ENCODE peak calls at places on chromosomes 2 and 18, in eight cellular contexts. One of them, this sample, is unnamed. For H3K9me3, the result is how much of the 10 kb centered on the place peaks cover.

GRCh38 chr18:79961527-79962291 is 2.7 kb upstream of the HSBP1L1 start:
- DNase-seq in fibroblast of lung: no peak
- DNase-seq in astrocyte: peak
- DNase-seq in hepatocyte: no peak
- DNase-seq in GM23248: peak
- DNase-seq in HepG2: peak
- DNase-seq in PC-9: no peak
- DNase-seq in HCT116: no peak
- DNase-seq in this sample: no peak

GRCh38 chr2:18521084-18521483 is 39.4 kb downstream of the RDH14 start:
- DNase-seq in HCT116: no peak
- DNase-seq in fibroblast of lung: no peak
- DNase-seq in HepG2: no peak
- DNase-seq in astrocyte: no peak
- DNase-seq in PC-9: no peak
- DNase-seq in GM23248: no peak
- DNase-seq in hepatocyte: no peak
- DNase-seq in this sample: no peak

GRCh38 chr2:235162544-235163197 is 210.9 kb downstream of the SH3BP4 start:
- DNase-seq in astrocyte: no peak
- DNase-seq in PC-9: peak
- DNase-seq in HepG2: no peak
- DNase-seq in fibroblast of lung: peak
- DNase-seq in hepatocyte: no peak
- DNase-seq in HCT116: no peak
- DNase-seq in GM23248: peak
- DNase-seq in this sample: no peak

GRCh38 chr2:188227713-188228112 is 64.0 kb upstream of the GULP1 start:
- DNase-seq in HCT116: no peak
- DNase-seq in fibroblast of lung: no peak
- DNase-seq in hepatocyte: no peak
- DNase-seq in HepG2: no peak
- DNase-seq in PC-9: no peak
- DNase-seq in astrocyte: no peak
- DNase-seq in GM23248: no peak
- DNase-seq in this sample: no peak

GRCh38 chr2:203648273-203648672 is 58.2 kb upstream of the CD28 start:
- DNase-seq in GM23248: peak
- DNase-seq in hepatocyte: peak
- DNase-seq in HCT116: no peak
- DNase-seq in PC-9: peak
- DNase-seq in fibroblast of lung: peak
- DNase-seq in astrocyte: no peak
- DNase-seq in HepG2: peak
- DNase-seq in this sample: no peak

GRCh38 chr18:5966514-5966913 is 71.2 kb upstream of the TMEM200C start:
- DNase-seq in GM23248: peak
- DNase-seq in hepatocyte: peak
- DNase-seq in PC-9: no peak
- DNase-seq in astrocyte: no peak
- DNase-seq in HCT116: no peak
- DNase-seq in fibroblast of lung: no peak
- DNase-seq in HepG2: no peak
- DNase-seq in this sample: no peak

GRCh38 chr2:24082787-24083566 is 1.7 kb downstream of the TP53I3 start:
- DNase-seq in PC-9: no peak
- DNase-seq in HCT116: no peak
- DNase-seq in fibroblast of lung: no peak
- DNase-seq in GM23248: peak
- DNase-seq in astrocyte: no peak
- DNase-seq in HepG2: no peak
- DNase-seq in hepatocyte: no peak
- DNase-seq in this sample: no peak

GRCh38 chr2:112321375-112322320 is 46.3 kb downstream of the ZC3H6 start:
- DNase-seq in astrocyte: peak
- DNase-seq in fibroblast of lung: no peak
- DNase-seq in HepG2: no peak
- DNase-seq in PC-9: no peak
- DNase-seq in GM23248: peak
- DNase-seq in hepatocyte: no peak
- DNase-seq in HCT116: no peak
- DNase-seq in this sample: no peak

GRCh38 chr2:113166187-113166645 is 7.6 kb upstream of the PSD4 start:
- DNase-seq in astrocyte: no peak
- DNase-seq in HepG2: peak
- DNase-seq in HCT116: no peak
- DNase-seq in fibroblast of lung: no peak
- DNase-seq in GM23248: no peak
- DNase-seq in PC-9: no peak
- DNase-seq in hepatocyte: no peak
- DNase-seq in this sample: no peak

GRCh38 chr2:84849271-84849952 is 31.5 kb downstream of the TRABD2A start:
- DNase-seq in hepatocyte: no peak
- DNase-seq in HepG2: no peak
- DNase-seq in HCT116: no peak
- DNase-seq in PC-9: no peak
- DNase-seq in astrocyte: no peak
- DNase-seq in fibroblast of lung: peak
- DNase-seq in GM23248: peak
- DNase-seq in this sample: no peak

GRCh38 chr2:112314856-112315255 is 39.5 kb downstream of the ZC3H6 start:
- DNase-seq in astrocyte: no peak
- DNase-seq in fibroblast of lung: peak
- DNase-seq in HepG2: peak
- DNase-seq in hepatocyte: no peak
- DNase-seq in HCT116: no peak
- DNase-seq in PC-9: peak
- DNase-seq in GM23248: no peak
- DNase-seq in this sample: no peak

GRCh38 chr2:236993-237539 is 26.8 kb downstream of the SH3YL1 start:
- DNase-seq in HCT116: no peak
- DNase-seq in astrocyte: no peak
- DNase-seq in hepatocyte: no peak
- DNase-seq in fibroblast of lung: no peak
- DNase-seq in HepG2: no peak
- DNase-seq in PC-9: no peak
- DNase-seq in GM23248: no peak
- DNase-seq in this sample: no peak

GRCh38 chr2:105082107-105082506 is 44.2 kb downstream of the MRPS9 start:
- DNase-seq in hepatocyte: no peak
- DNase-seq in HCT116: no peak
- DNase-seq in GM23248: no peak
- DNase-seq in PC-9: no peak
- DNase-seq in astrocyte: no peak
- DNase-seq in fibroblast of lung: peak
- DNase-seq in HepG2: no peak
- DNase-seq in this sample: no peak

GRCh38 chr2:112634153-112634873 is 11.4 kb upstream of the SLC20A1 start:
- DNase-seq in HepG2: no peak
- DNase-seq in PC-9: no peak
- DNase-seq in GM23248: no peak
- DNase-seq in astrocyte: no peak
- DNase-seq in hepatocyte: peak
- DNase-seq in HCT116: no peak
- DNase-seq in fibroblast of lung: no peak
- DNase-seq in this sample: no peak

GRCh38 chr2:46503686-46504085 is 24.3 kb downstream of the TMEM247 start:
- DNase-seq in HepG2: no peak
- DNase-seq in fibroblast of lung: no peak
- DNase-seq in PC-9: no peak
- DNase-seq in astrocyte: no peak
- DNase-seq in GM23248: no peak
- DNase-seq in HCT116: no peak
- DNase-seq in hepatocyte: no peak
- DNase-seq in this sample: no peak

GRCh38 chr2:73292316-73292905 is 937 bp downstream of the EGR4 start:
- DNase-seq in hepatocyte: no peak
- DNase-seq in PC-9: no peak
- DNase-seq in GM23248: no peak
- DNase-seq in HepG2: no peak
- DNase-seq in HCT116: no peak
- DNase-seq in astrocyte: no peak
- DNase-seq in fibroblast of lung: no peak
- DNase-seq in this sample: no peak

DNA sequence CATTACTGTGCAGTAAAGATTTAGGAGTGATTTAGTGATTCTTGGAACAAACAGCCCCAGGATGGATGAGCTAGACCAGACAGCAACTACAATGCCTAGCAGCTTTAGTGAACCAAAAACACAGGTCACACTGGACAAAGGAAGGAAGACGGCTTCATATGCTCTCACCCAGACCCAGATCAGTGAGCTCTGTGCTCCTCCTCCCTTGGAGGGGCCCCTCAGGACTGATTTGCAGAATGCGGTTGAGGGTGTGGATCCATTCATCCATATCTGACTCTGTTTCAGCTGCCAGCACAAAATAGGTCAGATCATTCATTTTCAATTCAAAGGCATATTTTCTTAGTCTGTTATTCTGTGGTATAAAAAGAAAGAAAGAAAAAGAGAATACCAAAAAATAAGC is 159.7 kb upstream of the CCDC195 start:
- DNase-seq in hepatocyte: no peak
- DNase-seq in GM23248: no peak
- DNase-seq in astrocyte: no peak
- DNase-seq in HepG2: no peak
- DNase-seq in PC-9: no peak
- DNase-seq in HCT116: no peak
- DNase-seq in fibroblast of lung: no peak
- DNase-seq in this sample: no peak
- TF ChIP-seq EZH2 in hepatocyte: no peak
- TF ChIP-seq EZH2 in GM23248: no peak
- TF ChIP-seq EZH2 in astrocyte: no peak
- TF ChIP-seq EZH2 in HepG2: no peak
- TF ChIP-seq EZH2 in PC-9: no peak
- TF ChIP-seq EZH2 in HCT116: no peak
- TF ChIP-seq EZH2 in fibroblast of lung: no peak
- TF ChIP-seq EZH2 in this sample: no peak

GRCh38 chr2:196131384-196131861 is 40.0 kb downstream of the STK17B start:
- DNase-seq in fibroblast of lung: peak
- DNase-seq in HepG2: peak
- DNase-seq in HCT116: peak
- DNase-seq in hepatocyte: peak
- DNase-seq in astrocyte: no peak
- DNase-seq in PC-9: peak
- DNase-seq in GM23248: peak
- DNase-seq in this sample: peak
- H3K9me3 ChIP-seq in fibroblast of lung: under half
- H3K9me3 ChIP-seq in HepG2: under half
- H3K9me3 ChIP-seq in HCT116: under half
- H3K9me3 ChIP-seq in hepatocyte: under half
- H3K9me3 ChIP-seq in astrocyte: under half
- H3K9me3 ChIP-seq in PC-9: under half
- H3K9me3 ChIP-seq in GM23248: under half
- H3K9me3 ChIP-seq in this sample: under half

GRCh38 chr18:61894751-61895524 is 2.1 kb upstream of the RNF152 start:
- DNase-seq in fibroblast of lung: no peak
- DNase-seq in HCT116: no peak
- DNase-seq in HepG2: no peak
- DNase-seq in GM23248: peak
- DNase-seq in hepatocyte: no peak
- DNase-seq in PC-9: no peak
- DNase-seq in astrocyte: no peak
- DNase-seq in this sample: no peak

GRCh38 chr18:61896118-61896517 is 3.3 kb upstream of the RNF152 start:
- DNase-seq in hepatocyte: no peak
- DNase-seq in astrocyte: no peak
- DNase-seq in PC-9: no peak
- DNase-seq in fibroblast of lung: no peak
- DNase-seq in HepG2: no peak
- DNase-seq in HCT116: no peak
- DNase-seq in GM23248: no peak
- DNase-seq in this sample: no peak

GRCh38 chr18:61893304-61893970 is 630 bp upstream of the RNF152 start:
- DNase-seq in PC-9: no peak
- DNase-seq in fibroblast of lung: peak
- DNase-seq in GM23248: peak
- DNase-seq in astrocyte: no peak
- DNase-seq in HepG2: no peak
- DNase-seq in HCT116: no peak
- DNase-seq in hepatocyte: peak
- DNase-seq in this sample: peak

GRCh38 chr18:61892683-61893303 is at the start of gene RNF152:
- DNase-seq in hepatocyte: peak
- DNase-seq in GM23248: peak
- DNase-seq in fibroblast of lung: peak
- DNase-seq in astrocyte: no peak
- DNase-seq in HCT116: no peak
- DNase-seq in HepG2: no peak
- DNase-seq in PC-9: no peak
- DNase-seq in this sample: no peak

DNA sequence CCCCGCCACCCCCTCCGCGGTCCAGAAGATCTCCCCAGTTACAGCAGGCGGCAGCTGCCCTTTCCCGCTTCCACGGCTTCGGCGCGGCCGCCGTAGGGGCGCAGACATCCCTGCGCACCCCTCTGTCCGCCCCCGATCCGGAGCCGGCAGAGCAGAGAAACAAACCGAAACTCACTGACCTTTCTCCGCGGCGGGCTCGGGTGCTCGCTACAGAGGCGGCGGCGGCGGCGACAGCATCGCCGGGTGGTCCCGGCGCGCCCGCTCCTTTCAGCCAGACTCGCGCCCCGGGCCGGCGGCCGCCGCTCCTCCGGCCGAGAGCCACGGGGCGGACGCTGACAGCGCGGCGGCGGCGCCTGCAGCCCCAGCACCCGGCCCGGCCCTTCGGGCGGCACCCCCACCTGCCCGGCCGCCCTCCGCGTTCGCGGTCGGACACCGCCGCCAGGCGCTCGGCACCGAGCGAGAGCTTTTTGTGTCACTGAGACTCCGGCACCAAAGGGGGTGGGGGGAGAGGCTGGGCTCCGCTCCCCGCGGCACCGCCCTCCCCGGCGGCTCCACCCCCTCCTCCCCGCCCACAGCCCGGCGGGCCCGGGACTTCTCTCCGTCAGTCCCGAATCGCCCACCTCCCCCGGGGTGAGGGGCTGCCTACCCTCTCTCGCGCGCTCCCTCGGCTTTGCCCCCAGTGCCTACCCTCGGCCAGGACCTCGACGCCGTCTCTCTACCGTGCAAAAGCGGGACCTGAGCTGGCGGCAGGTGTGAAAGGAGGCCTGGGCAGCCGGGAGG is 1.4 kb upstream of the RNF152 start:
- DNase-seq in PC-9: no peak
- DNase-seq in astrocyte: no peak
- DNase-seq in fibroblast of lung: peak
- DNase-seq in HepG2: peak
- DNase-seq in HCT116: peak
- DNase-seq in hepatocyte: peak
- DNase-seq in GM23248: peak
- DNase-seq in this sample: peak
- TF ChIP-seq EZH2 in PC-9: no peak
- TF ChIP-seq EZH2 in astrocyte: no peak
- TF ChIP-seq EZH2 in fibroblast of lung: no peak
- TF ChIP-seq EZH2 in HepG2: no peak
- TF ChIP-seq EZH2 in HCT116: no peak
- TF ChIP-seq EZH2 in hepatocyte: no peak
- TF ChIP-seq EZH2 in GM23248: no peak
- TF ChIP-seq EZH2 in this sample: no peak

DNA sequence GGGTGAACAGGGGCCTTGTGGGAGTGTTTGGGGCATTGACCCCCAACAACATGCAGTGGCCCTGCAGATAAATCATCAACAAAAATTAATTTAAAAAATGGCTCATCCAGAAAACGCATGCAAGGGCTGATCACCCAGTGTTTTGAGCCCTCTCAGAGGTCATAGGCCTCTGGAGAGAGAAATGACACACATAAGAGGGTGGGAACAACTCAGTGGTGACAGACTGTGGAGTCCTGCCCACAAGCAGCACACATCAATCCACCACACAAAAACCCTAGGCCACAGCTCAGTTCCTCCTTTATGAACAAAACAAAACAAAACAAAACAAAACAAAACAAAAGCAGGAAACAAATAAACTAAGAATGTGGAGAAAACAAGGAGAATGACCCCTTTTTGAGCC is 351.7 kb upstream of the SPHKAP start:
- DNase-seq in fibroblast of lung: no peak
- DNase-seq in PC-9: no peak
- DNase-seq in GM23248: no peak
- DNase-seq in HCT116: no peak
- DNase-seq in astrocyte: no peak
- DNase-seq in hepatocyte: no peak
- DNase-seq in HepG2: no peak
- DNase-seq in this sample: no peak
- H3K9me3 ChIP-seq in fibroblast of lung: under half
- H3K9me3 ChIP-seq in PC-9: under half
- H3K9me3 ChIP-seq in GM23248: under half
- H3K9me3 ChIP-seq in HCT116: under half
- H3K9me3 ChIP-seq in astrocyte: under half
- H3K9me3 ChIP-seq in hepatocyte: under half
- H3K9me3 ChIP-seq in HepG2: half or more
- H3K9me3 ChIP-seq in this sample: under half